ENCODE peak calls at places on chromosomes 4 and X, in four cellular contexts. Q is GM23248, Z is astrocyte, S is transverse colon. M is an unnamed sample.

GRCh38 chr4:123748806-123749205 is 352.2 kb downstream of the SPRY1 start:
- DNase-seq in Q (no peak), Z (no peak), S (no peak), M (no peak)

GRCh38 chr4:185995665-185996064 is 73.3 kb upstream of the TLR3 start:
- DNase-seq in Q (no peak), Z (no peak), S (no peak), M (no peak)

GRCh38 chr4:16243285-16243684 is 17.0 kb upstream of the TAPT1 start:
- DNase-seq in Q (no peak), Z (no peak), S (no peak), M (no peak)

GRCh38 chrX:10111364-10112148 is 45.2 kb upstream of the CLCN4 start:
- DNase-seq in Q (peak; percentile 42), Z (no peak), S (peak; percentile 56), M (peak; percentile 12)

GRCh38 chr4:109303141-109303499 is 662 bp upstream of the COL25A1 start:
- DNase-seq in Q (peak; percentile 36), Z (peak; percentile 25), S (no peak), M (no peak)

GRCh38 chr4:112082954-112083586 is 62.2 kb upstream of the FAM241A start:
- DNase-seq in Q (peak; percentile 68), Z (peak; percentile 93), S (no peak), M (no peak)

GRCh38 chr4:81504685-81505598 is 33.2 kb upstream of the RASGEF1B start:
- DNase-seq in Q (peak; percentile 50), Z (no peak), S (peak; percentile 73), M (no peak)

GRCh38 chrX:16559206-16559619 is 90.7 kb upstream of the S100G start:
- DNase-seq in Q (no peak), Z (peak; percentile 15), S (no peak), M (no peak)

GRCh38 chr4:103786014-103786413 is 66.2 kb upstream of the TACR3 start:
- DNase-seq in Q (peak; percentile 69), Z (peak; percentile 2), S (no peak), M (no peak)

GRCh38 chr4:24003926-24004325 is 114.1 kb upstream of the PPARGC1A start:
- DNase-seq in Q (peak; percentile 10), Z (peak; percentile 35), S (no peak), M (no peak)

GRCh38 chr4:85836588-85836987 is 361.6 kb downstream of the ARHGAP24 start:
- DNase-seq in Q (no peak), Z (no peak), S (no peak), M (no peak)

DNA sequence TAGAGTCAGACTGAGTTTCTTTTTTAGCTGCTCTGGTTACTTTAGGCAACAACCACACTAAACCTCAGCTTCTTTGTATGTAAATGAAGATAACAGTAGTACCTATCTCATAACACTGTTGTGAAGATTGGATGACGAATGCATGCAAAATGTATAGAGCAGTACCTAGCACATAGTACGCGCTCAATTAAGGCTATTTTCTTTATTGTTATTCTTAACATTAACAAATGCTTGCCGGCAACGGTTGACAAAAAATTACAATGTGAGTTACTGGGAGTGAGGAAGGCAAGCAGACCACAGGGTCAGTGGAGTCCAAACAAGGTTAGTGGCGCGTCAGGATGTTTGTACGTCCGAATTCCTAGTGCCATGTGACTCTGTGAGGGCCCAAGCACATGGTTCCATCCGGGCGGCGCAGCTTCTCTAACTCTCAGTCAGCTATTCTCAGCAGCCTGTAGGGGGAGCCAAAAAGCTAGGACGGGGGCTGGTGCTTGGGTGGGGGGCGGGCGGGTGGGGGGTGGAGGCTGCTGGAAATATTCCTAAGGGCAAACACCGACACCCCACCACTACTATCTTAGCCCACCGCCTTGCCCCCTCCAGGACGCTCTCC is 795 bp upstream of the NALF2 start:
- DNase-seq in Q (no peak), Z (no peak), S (no peak), M (no peak)
- H3K9me3 ChIP-seq in Q (no peaks in the 10 kb centered on the region), Z (no peaks in the 10 kb centered on the region), S (no peaks in the 10 kb centered on the region), M (no peaks in the 10 kb centered on the region)

GRCh38 chrX:53550756-53551463 is 116.7 kb upstream of the HSD17B10 start:
- DNase-seq in Q (no peak), Z (no peak), S (no peak), M (no peak)

GRCh38 chrX:53547668-53548067 is 113.5 kb upstream of the HSD17B10 start:
- DNase-seq in Q (no peak), Z (no peak), S (no peak), M (no peak)

DNA sequence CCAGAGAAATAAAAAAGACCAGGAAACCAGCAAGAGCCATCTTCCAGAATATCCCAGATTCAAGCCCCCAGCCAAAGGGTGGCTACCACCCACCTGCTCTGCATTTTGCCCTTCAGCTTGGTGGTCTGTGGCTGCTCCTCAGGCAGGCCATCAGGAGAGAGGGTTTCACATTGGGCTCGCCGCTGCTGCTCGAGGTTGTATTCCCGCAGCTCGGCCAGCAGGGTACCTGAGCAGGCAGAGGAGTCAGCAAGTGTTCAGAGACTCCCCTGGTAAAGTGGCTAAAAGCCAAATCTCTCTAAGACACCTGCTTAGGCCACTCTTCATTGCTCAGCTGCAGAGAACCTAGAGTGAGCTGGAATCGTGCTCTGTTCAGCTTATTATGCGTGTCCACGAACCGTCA is 110.8 kb upstream of the HSD17B10 start:
- DNase-seq in Q (no peak), Z (no peak), S (no peak), M (no peak)
- H3K9me3 ChIP-seq in Q (no peaks in the 10 kb centered on the region), Z (no peaks in the 10 kb centered on the region), S (no peaks in the 10 kb centered on the region), M (no peaks in the 10 kb centered on the region)

GRCh38 chr4:14000091-14000814 is 372.7 kb upstream of the BOD1L1 start:
- DNase-seq in Q (no peak), Z (no peak), S (no peak), M (no peak)
- H3K9me3 ChIP-seq in Q (no peaks in the 10 kb centered on the region), Z (peaks cover 11% of the 10 kb centered on the region), S (no peaks in the 10 kb centered on the region), M (no peaks in the 10 kb centered on the region)

GRCh38 chr4:175986-176385 is 51.7 kb downstream of the ZNF718 start:
- DNase-seq in Q (no peak), Z (no peak), S (no peak), M (no peak)
- H3K9me3 ChIP-seq in Q (peaks cover 5% of the 10 kb centered on the region), Z (peaks cover 6% of the 10 kb centered on the region), S (peaks cover 86% of the 10 kb centered on the region), M (peaks cover 39% of the 10 kb centered on the region)

DNA sequence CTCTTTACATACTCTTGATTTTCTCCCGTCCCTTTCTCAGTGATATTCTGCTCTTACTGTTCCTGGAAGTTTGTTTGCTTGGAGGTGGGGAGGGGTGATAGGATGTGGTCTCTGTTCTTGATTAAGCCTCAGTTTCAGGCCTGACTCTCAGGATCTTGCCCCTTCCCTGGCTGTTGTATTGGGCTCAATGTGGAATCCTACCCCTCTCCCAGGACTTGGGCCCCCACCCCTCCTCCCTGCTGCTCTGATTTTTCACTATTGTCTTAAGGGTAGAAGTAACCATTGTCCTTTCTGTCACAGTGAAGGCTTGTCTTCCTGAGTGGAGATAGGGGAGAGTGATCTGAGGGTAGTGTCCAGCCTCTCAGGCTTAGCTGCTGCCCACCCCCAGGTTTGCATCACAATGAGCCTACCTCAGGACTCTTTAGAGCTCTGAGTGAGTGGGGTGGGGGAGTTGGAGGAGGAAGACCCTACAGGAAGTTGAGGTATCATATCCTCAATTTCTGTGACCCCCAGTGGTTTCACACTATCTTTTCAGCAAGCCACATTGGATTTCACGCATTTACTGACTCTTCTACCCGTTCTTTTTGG is 16.5 kb downstream of the CDKL5 start:
- DNase-seq in Q (no peak), Z (no peak), S (no peak), M (no peak)
- H3K9me3 ChIP-seq in Q (no peaks in the 10 kb centered on the region), Z (no peaks in the 10 kb centered on the region), S (no peaks in the 10 kb centered on the region), M (no peaks in the 10 kb centered on the region)

GRCh38 chrX:151763711-151764110 is 29.2 kb downstream of the CNGA2 start:
- DNase-seq in Q (no peak), Z (no peak), S (no peak), M (no peak)
- H3K9me3 ChIP-seq in Q (no peaks in the 10 kb centered on the region), Z (no peaks in the 10 kb centered on the region), S (no peaks in the 10 kb centered on the region), M (no peaks in the 10 kb centered on the region)

DNA sequence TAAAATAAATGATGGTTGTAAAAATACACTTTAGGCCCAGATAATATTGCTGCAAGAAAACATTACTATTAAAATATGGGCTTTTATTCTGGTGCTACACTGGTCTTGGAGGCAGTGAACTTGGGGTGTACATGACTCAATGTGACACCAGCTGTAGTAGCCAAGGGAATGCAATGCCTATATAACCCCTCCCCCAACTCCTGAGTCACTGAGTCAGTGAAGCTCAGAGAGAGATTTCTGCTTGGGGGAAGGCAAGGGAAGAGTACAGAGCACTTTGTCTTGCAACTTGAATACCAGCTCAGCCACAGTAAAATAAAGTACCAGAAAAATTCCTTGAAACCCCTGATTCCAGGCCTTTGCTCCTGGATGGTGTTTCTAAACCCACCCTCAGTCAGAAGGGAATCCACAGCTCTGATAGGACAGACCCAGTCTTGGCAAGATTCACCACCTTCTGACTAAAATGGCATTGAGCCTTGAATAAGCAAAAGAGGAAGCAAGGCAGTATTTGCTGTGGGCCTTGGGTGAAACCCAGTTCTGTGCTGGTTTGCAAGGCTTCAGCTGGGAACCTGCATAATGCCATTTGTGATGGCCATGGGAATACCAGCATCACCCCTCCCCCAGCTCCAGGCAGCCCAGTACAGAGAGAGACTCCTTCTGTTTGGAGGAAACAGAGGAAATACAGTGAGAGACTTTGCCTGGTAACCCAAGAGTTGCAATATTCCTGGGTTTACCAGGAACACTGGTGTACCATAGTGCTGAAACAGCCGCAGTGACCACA is 209.9 kb downstream of the IQCM start:
- DNase-seq in Q (peak; percentile 65), Z (peak; percentile 76), S (no peak), M (no peak)
- H3K9me3 ChIP-seq in Q (no peaks in the 10 kb centered on the region), Z (no peaks in the 10 kb centered on the region), S (no peaks in the 10 kb centered on the region), M (no peaks in the 10 kb centered on the region)

GRCh38 chrX:135893294-135893817 is at the start of the genes CT45A10 and SAGE1:
- DNase-seq in Q (no peak), Z (no peak), S (no peak), M (no peak)
- H3K9me3 ChIP-seq in Q (no peaks in the 10 kb centered on the region), Z (no peaks in the 10 kb centered on the region), S (no peaks in the 10 kb centered on the region), M (no peaks in the 10 kb centered on the region)

DNA sequence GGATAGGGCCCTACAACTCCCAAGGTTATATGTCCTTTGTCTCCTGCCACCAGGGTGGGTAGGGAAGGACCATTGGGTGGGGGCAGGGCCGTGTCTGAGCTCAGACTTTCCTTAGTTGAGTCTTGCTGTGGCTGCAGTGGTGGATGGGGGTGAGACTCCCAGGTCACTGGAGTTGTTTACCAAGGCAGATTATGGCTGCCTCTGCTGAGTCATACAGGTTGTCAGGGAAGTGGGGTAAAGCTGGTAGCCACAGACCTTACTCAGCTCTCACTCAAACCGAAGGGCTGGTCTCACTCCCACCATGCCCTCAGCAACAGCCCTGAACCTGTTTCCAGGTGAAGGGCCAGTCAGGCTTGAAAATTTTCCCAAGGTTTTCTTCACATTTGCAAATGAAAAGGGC is 58.8 kb upstream of the FAAH2 start:
- DNase-seq in Q (no peak), Z (no peak), S (no peak), M (no peak)
- H3K9me3 ChIP-seq in Q (no peaks in the 10 kb centered on the region), Z (no peaks in the 10 kb centered on the region), S (no peaks in the 10 kb centered on the region), M (no peaks in the 10 kb centered on the region)

M was measured in T-helper 17 cell.